ENCODE peak calls at places on chromosomes 4 and X, in six cellular contexts. B is stomach, R is fibroblast of mammary gland, M is Calu3, C is astrocyte, O is AG09309. S is an unnamed sample.

GRCh38 chrX:123422875-123423274 is 238.8 kb downstream of the GRIA3 start:
- DNase-seq in B (no peak), R (peak), M (peak), C (no peak), O (no peak), S (peak)

GRCh38 chr4:105329081-105329480 is 144.8 kb downstream of the PPA2 start:
- DNase-seq in B (no peak), R (no peak), M (no peak), C (no peak), O (no peak), S (no peak)

GRCh38 chr4:79364048-79364447 is 38.2 kb upstream of the NAA11 start:
- DNase-seq in B (no peak), R (no peak), M (no peak), C (no peak), O (no peak), S (no peak)

GRCh38 chrX:150258463-150259430 is 104.4 kb upstream of the MAMLD1 start:
- DNase-seq in B (no peak), R (peak), M (no peak), C (peak), O (no peak), S (no peak)

GRCh38 chrX:48021026-48021900 is 14.5 kb downstream of the SPACA5 start:
- DNase-seq in B (peak), R (peak), M (peak), C (peak), O (peak), S (peak)

GRCh38 chr4:174907508-174907907 is 10.7 kb upstream of the ADAM29 start:
- DNase-seq in B (no peak), R (no peak), M (no peak), C (no peak), O (no peak), S (no peak)

GRCh38 chr4:123127218-123127617 is 204.8 kb upstream of the NUDT6 start:
- DNase-seq in B (no peak), R (peak), M (no peak), C (no peak), O (no peak), S (peak)

GRCh38 chr4:61336488-61336887 is 136.4 kb downstream of the ADGRL3 start:
- DNase-seq in B (no peak), R (no peak), M (no peak), C (no peak), O (no peak), S (no peak)

GRCh38 chr4:140092094-140092820 is 61.7 kb downstream of the MAML3 start:
- DNase-seq in B (peak), R (no peak), M (peak), C (no peak), O (no peak), S (no peak)

GRCh38 chrX:124300412-124300811 is 32.0 kb upstream of the TEX13D start:
- DNase-seq in B (no peak), R (no peak), M (no peak), C (no peak), O (no peak), S (no peak)

GRCh38 chr4:174256277-174256713 is 27.2 kb downstream of the FBXO8 start:
- DNase-seq in B (no peak), R (peak), M (no peak), C (peak), O (peak), S (peak)

GRCh38 chr4:139942284-139942683 is 211.7 kb downstream of the MAML3 start:
- DNase-seq in B (no peak), R (no peak), M (no peak), C (no peak), O (no peak), S (no peak)

GRCh38 chr4:23279377-23279988 is 586.7 kb downstream of the GBA3 start:
- DNase-seq in B (no peak), R (peak), M (no peak), C (peak), O (no peak), S (no peak)

GRCh38 chr4:138519436-138519835 is 277.3 kb upstream of the SLC7A11 start:
- DNase-seq in B (no peak), R (no peak), M (no peak), C (no peak), O (no peak), S (no peak)

GRCh38 chr4:55028196-55028595 is 97.2 kb downstream of the KDR start:
- DNase-seq in B (no peak), R (no peak), M (no peak), C (no peak), O (no peak), S (no peak)

GRCh38 chr4:8914461-8915171 is 43.0 kb upstream of the HMX1 start:
- DNase-seq in B (peak), R (no peak), M (no peak), C (no peak), O (no peak), S (no peak)

GRCh38 chrX:45164021-45164621 is 36.6 kb downstream of the DIPK2B start:
- DNase-seq in B (peak), R (no peak), M (no peak), C (no peak), O (no peak), S (no peak)

GRCh38 chr4:118921736-118922135 is 33.1 kb downstream of the SYNPO2 start:
- DNase-seq in B (no peak), R (no peak), M (no peak), C (peak), O (no peak), S (no peak)

GRCh38 chrX:39813631-39814246 is 284.0 kb downstream of the BCOR start:
- DNase-seq in B (peak), R (peak), M (peak), C (peak), O (no peak), S (peak)

GRCh38 chrX:10159069-10159468 is 2.3 kb downstream of the CLCN4 start:
- DNase-seq in B (no peak), R (no peak), M (no peak), C (no peak), O (no peak), S (no peak)

GRCh38 chr4:83217721-83218522 is 66.7 kb downstream of the COQ2 start:
- DNase-seq in B (peak), R (no peak), M (peak), C (no peak), O (no peak), S (no peak)

GRCh38 chr4:36734296-36734695 is 452.9 kb downstream of the DTHD1 start:
- DNase-seq in B (no peak), R (no peak), M (no peak), C (no peak), O (no peak), S (no peak)
- TF ChIP-seq CTCF in B (no peak), R (no peak), M (no peak), C (no peak), O (no peak), S (no peak)

GRCh38 chr4:33188733-33189132 is 2468.6 kb downstream of the PCDH7 start:
- DNase-seq in B (no peak), R (no peak), M (no peak), C (no peak), O (no peak), S (no peak)

GRCh38 chr4:33189169-33189568 is 2469.0 kb downstream of the PCDH7 start:
- DNase-seq in B (no peak), R (no peak), M (no peak), C (no peak), O (no peak), S (no peak)

DNA sequence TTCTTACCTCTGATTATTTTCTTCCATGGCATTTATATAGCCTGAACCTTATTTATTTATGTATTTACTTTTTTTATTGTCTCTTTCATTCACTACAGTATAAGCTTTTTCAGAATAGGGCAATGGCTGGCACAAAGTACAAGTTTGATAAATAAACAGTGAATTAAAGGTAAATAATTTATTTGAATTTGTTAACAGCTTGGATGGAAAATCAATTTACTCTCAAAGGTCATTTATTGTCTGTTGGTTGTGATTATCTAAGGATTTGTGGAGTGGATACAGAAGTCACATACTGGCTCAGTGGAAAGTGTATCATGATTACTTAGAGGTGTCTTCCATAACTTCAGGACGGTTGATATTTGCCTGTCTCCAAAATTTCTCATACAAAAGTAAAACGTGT is 2472.9 kb downstream of the PCDH7 start:
- DNase-seq in B (no peak), R (no peak), M (no peak), C (no peak), O (no peak), S (no peak)
- TF ChIP-seq CTCF in B (no peak), R (no peak), M (no peak), C (no peak), O (no peak), S (no peak)

DNA sequence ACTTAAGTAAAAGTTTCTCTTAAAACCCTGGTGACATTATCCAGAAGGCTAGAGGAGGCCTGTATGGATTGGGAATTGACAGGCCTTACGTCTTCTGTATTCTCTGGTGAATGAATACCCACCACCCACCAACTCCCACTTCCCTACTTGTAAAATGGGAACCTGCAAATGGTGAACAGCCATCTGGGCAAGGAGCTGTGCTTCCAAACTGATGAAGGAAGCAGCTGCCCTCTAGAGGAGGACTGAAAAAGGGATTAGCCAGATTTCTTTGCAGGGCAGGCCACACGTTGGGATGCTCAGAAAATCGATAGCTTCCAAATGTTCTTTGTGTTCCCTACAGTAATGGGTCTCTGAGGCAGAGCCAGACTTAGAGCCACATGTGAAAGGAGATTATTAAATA is 39.3 kb upstream of the LPAR4 start:
- DNase-seq in B (no peak), R (peak), M (peak), C (no peak), O (peak), S (peak)
- TF ChIP-seq CTCF in B (no peak), R (peak), M (no peak), C (peak), O (peak), S (peak)

GRCh38 chr4:147513952-147514351 is 33.1 kb downstream of the EDNRA start:
- DNase-seq in B (no peak), R (no peak), M (no peak), C (no peak), O (no peak), S (no peak)
- TF ChIP-seq CTCF in B (no peak), R (peak), M (no peak), C (peak), O (no peak), S (peak)

DNA sequence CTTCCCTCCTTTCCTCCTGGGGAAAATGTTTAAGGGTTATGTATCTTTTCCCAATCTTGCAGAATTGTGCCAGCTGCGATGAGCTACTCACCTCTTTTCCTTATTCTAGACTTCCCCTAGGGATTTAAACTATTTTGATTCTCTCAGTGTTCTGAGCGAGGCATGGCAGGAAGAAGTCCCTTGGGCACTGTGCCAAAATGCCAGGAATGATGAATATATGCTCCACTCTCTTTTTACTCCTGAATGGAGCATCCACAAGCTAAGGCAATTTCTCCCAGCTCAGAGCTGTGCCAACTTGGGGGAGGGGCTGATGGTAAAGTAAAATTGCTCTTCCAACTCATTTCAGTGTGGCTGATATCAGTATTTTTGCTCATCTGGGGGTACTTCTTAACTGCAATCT is 4.0 kb upstream of the C4orf17 start:
- DNase-seq in B (no peak), R (peak), M (no peak), C (no peak), O (no peak), S (no peak)
- TF ChIP-seq CTCF in B (no peak), R (no peak), M (no peak), C (no peak), O (no peak), S (no peak)

DNA sequence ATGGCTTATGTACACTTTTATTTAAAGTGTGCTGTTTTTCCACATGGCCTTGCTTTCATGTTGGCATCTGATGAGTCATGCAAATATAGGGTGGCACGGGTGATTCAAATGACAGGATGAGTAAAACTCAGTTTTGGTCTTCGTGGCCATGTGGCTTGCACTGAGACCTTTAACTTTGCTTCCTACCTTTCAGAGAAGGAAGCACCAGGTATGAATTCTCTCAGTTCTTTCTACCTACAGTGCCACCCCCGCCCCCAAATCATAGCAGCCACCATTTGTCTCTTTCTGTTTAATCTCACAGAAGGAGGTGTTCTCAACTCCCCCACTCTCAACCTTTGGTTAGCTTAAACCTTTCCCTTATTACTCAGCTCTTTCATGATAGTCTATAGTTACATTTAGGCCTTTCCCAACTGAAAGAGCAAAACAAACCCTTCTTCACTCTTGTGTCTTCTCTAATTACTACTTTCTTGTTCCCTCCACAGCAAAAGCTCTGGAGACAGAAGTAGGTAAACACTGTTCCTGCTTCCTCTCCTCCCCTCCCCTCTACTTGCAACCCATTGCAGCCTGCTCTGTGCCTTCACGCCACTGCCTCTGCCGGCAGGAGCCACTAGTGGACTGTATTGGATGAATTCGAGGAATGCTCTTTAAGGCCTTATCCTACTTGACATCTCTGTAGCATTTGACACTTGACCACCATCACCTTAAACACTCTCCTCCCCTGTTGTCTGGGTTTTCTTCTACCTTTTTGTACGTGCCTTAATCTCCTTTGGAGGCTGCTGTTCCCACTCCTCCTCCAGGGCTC is 123.7 kb downstream of the AFF1 start:
- DNase-seq in B (no peak), R (no peak), M (peak), C (no peak), O (no peak), S (no peak)
- TF ChIP-seq CTCF in B (no peak), R (no peak), M (no peak), C (no peak), O (no peak), S (no peak)

GRCh38 chr4:95165926-95166524 is 382.7 kb downstream of the UNC5C start:
- DNase-seq in B (no peak), R (peak), M (peak), C (peak), O (peak), S (peak)
- TF ChIP-seq CTCF in B (peak), R (peak), M (no peak), C (peak), O (peak), S (peak)

GRCh38 chrX:131853440-131853839 is 169.7 kb upstream of the STK26 start:
- DNase-seq in B (no peak), R (no peak), M (no peak), C (no peak), O (no peak), S (no peak)

GRCh38 chrX:131854586-131854985 is 168.5 kb upstream of the STK26 start:
- DNase-seq in B (no peak), R (peak), M (no peak), C (no peak), O (no peak), S (no peak)
- TF ChIP-seq CTCF in B (no peak), R (no peak), M (no peak), C (no peak), O (peak), S (peak)

DNA sequence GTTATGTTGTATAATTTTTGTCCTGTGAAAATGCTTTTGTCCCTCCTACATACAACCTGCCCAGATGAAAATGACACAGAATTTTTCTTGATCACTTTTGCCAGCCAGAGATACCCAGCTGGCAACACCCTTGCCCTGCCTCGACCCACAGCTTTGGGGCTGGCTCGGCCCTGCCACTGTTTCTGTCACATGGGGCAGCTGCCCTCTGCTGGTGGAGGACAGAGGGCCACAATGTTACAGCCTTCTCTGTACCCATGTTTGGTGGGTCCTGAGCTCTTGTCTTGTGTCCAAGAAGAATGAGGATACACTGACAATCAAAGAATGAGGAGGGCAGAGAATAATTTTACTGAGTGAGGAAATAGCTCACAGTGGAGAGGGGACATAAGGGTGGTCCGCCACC is 31.1 kb downstream of the BMP15 start:
- DNase-seq in B (no peak), R (no peak), M (peak), C (no peak), O (no peak), S (no peak)
- TF ChIP-seq CTCF in B (no peak), R (peak), M (peak), C (no peak), O (peak), S (no peak)

S was measured in HFFc6.